ENCODE peak calls at places on chromosomes 11 and 22, in seven cellular contexts. One of them, this sample, is unnamed.

GRCh38 chr11:94968334-94968958 is 4.9 kb downstream of the CWC15 start:
- DNase-seq in BJ: no peak
- DNase-seq in CD8-positive, alpha-beta T cell: no peak
- DNase-seq in hepatocyte: peak; percentile 17
- DNase-seq in stomach: no peak
- DNase-seq in sigmoid colon: no peak
- DNase-seq in GM12865: no peak
- DNase-seq in this sample: no peak

GRCh38 chr11:120521176-120521575 is 9.6 kb downstream of the GRIK4 start:
- DNase-seq in BJ: no peak
- DNase-seq in CD8-positive, alpha-beta T cell: no peak
- DNase-seq in hepatocyte: no peak
- DNase-seq in stomach: no peak
- DNase-seq in sigmoid colon: peak; percentile 6
- DNase-seq in GM12865: no peak
- DNase-seq in this sample: no peak

GRCh38 chr22:45589556-45589955 is 82.1 kb upstream of the ATXN10 start:
- DNase-seq in BJ: no peak
- DNase-seq in CD8-positive, alpha-beta T cell: no peak
- DNase-seq in hepatocyte: no peak
- DNase-seq in stomach: no peak
- DNase-seq in sigmoid colon: no peak
- DNase-seq in GM12865: no peak
- DNase-seq in this sample: no peak

GRCh38 chr22:42562684-42563083 is 8.9 kb downstream of the SERHL2 start:
- DNase-seq in BJ: no peak
- DNase-seq in CD8-positive, alpha-beta T cell: no peak
- DNase-seq in hepatocyte: no peak
- DNase-seq in stomach: no peak
- DNase-seq in sigmoid colon: no peak
- DNase-seq in GM12865: no peak
- DNase-seq in this sample: no peak

GRCh38 chr22:46473021-46473779 is 64.2 kb downstream of the CELSR1 start:
- DNase-seq in BJ: no peak
- DNase-seq in CD8-positive, alpha-beta T cell: no peak
- DNase-seq in hepatocyte: peak; percentile 4
- DNase-seq in stomach: no peak
- DNase-seq in sigmoid colon: no peak
- DNase-seq in GM12865: no peak
- DNase-seq in this sample: no peak

GRCh38 chr22:46053563-46054090 is 76.7 kb upstream of the WNT7B start:
- DNase-seq in BJ: no peak
- DNase-seq in CD8-positive, alpha-beta T cell: peak; percentile 61
- DNase-seq in hepatocyte: no peak
- DNase-seq in stomach: peak; percentile 84
- DNase-seq in sigmoid colon: peak; percentile 93
- DNase-seq in GM12865: peak; percentile 30
- DNase-seq in this sample: no peak

GRCh38 chr11:73570415-73571114 is 27.3 kb downstream of the FAM168A start:
- DNase-seq in BJ: no peak
- DNase-seq in CD8-positive, alpha-beta T cell: no peak
- DNase-seq in hepatocyte: no peak
- DNase-seq in stomach: no peak
- DNase-seq in sigmoid colon: no peak
- DNase-seq in GM12865: no peak
- DNase-seq in this sample: no peak

GRCh38 chr11:69127091-69127850 is 28.5 kb upstream of the SMIM38 start:
- DNase-seq in BJ: no peak
- DNase-seq in CD8-positive, alpha-beta T cell: no peak
- DNase-seq in hepatocyte: no peak
- DNase-seq in stomach: peak; percentile 79
- DNase-seq in sigmoid colon: no peak
- DNase-seq in GM12865: no peak
- DNase-seq in this sample: no peak

GRCh38 chr11:117807482-117808272 is 10.7 kb upstream of the DSCAML1 start:
- DNase-seq in BJ: no peak
- DNase-seq in CD8-positive, alpha-beta T cell: peak; percentile 68
- DNase-seq in hepatocyte: peak; percentile 89
- DNase-seq in stomach: peak; percentile 85
- DNase-seq in sigmoid colon: peak; percentile 88
- DNase-seq in GM12865: peak; percentile 72
- DNase-seq in this sample: no peak

GRCh38 chr11:117808768-117809167 is 11.8 kb upstream of the DSCAML1 start:
- DNase-seq in BJ: no peak
- DNase-seq in CD8-positive, alpha-beta T cell: no peak
- DNase-seq in hepatocyte: no peak
- DNase-seq in stomach: no peak
- DNase-seq in sigmoid colon: no peak
- DNase-seq in GM12865: no peak
- DNase-seq in this sample: no peak

GRCh38 chr11:117805048-117805447 is 8.0 kb upstream of the DSCAML1 start:
- DNase-seq in BJ: no peak
- DNase-seq in CD8-positive, alpha-beta T cell: no peak
- DNase-seq in hepatocyte: no peak
- DNase-seq in stomach: no peak
- DNase-seq in sigmoid colon: no peak
- DNase-seq in GM12865: no peak
- DNase-seq in this sample: no peak

GRCh38 chr11:117806906-117807305 is 9.9 kb upstream of the DSCAML1 start:
- DNase-seq in BJ: no peak
- DNase-seq in CD8-positive, alpha-beta T cell: no peak
- DNase-seq in hepatocyte: no peak
- DNase-seq in stomach: no peak
- DNase-seq in sigmoid colon: no peak
- DNase-seq in GM12865: no peak
- DNase-seq in this sample: no peak

GRCh38 chr11:117809236-117810055 is 12.4 kb upstream of the DSCAML1 start:
- DNase-seq in BJ: no peak
- DNase-seq in CD8-positive, alpha-beta T cell: no peak
- DNase-seq in hepatocyte: peak; percentile 91
- DNase-seq in stomach: peak; percentile 60
- DNase-seq in sigmoid colon: peak; percentile 88
- DNase-seq in GM12865: peak; percentile 27
- DNase-seq in this sample: no peak
- TF ChIP-seq CTCF in BJ: peak; percentile 48
- TF ChIP-seq CTCF in CD8-positive, alpha-beta T cell: no peak
- TF ChIP-seq CTCF in hepatocyte: peak; percentile 72
- TF ChIP-seq CTCF in stomach: peak; percentile 30
- TF ChIP-seq CTCF in sigmoid colon: peak; percentile 27
- TF ChIP-seq CTCF in GM12865: peak; percentile 15
- TF ChIP-seq CTCF in this sample: peak; percentile 95

GRCh38 chr11:107651672-107652071 is 60.2 kb downstream of the SLN start:
- DNase-seq in BJ: no peak
- DNase-seq in CD8-positive, alpha-beta T cell: no peak
- DNase-seq in hepatocyte: no peak
- DNase-seq in stomach: no peak
- DNase-seq in sigmoid colon: no peak
- DNase-seq in GM12865: no peak
- DNase-seq in this sample: no peak
- H3K4me3 ChIP-seq in BJ: no peak overlapping the region
- H3K4me3 ChIP-seq in CD8-positive, alpha-beta T cell: no peak overlapping the region
- H3K4me3 ChIP-seq in hepatocyte: no peak overlapping the region
- H3K4me3 ChIP-seq in stomach: no peak overlapping the region
- H3K4me3 ChIP-seq in sigmoid colon: no peak overlapping the region
- H3K4me3 ChIP-seq in GM12865: no peak overlapping the region
- H3K4me3 ChIP-seq in this sample: no peak overlapping the region

GRCh38 chr22:32949719-32950118 is 108.5 kb downstream of the SYN3 start:
- DNase-seq in BJ: no peak
- DNase-seq in CD8-positive, alpha-beta T cell: no peak
- DNase-seq in hepatocyte: peak; percentile 34
- DNase-seq in stomach: no peak
- DNase-seq in sigmoid colon: no peak
- DNase-seq in GM12865: no peak
- DNase-seq in this sample: no peak

GRCh38 chr22:32950366-32950765 is 107.8 kb downstream of the SYN3 start:
- DNase-seq in BJ: no peak
- DNase-seq in CD8-positive, alpha-beta T cell: no peak
- DNase-seq in hepatocyte: no peak
- DNase-seq in stomach: no peak
- DNase-seq in sigmoid colon: no peak
- DNase-seq in GM12865: no peak
- DNase-seq in this sample: no peak

GRCh38 chr22:32947581-32947980 is 110.6 kb downstream of the SYN3 start:
- DNase-seq in BJ: no peak
- DNase-seq in CD8-positive, alpha-beta T cell: no peak
- DNase-seq in hepatocyte: no peak
- DNase-seq in stomach: no peak
- DNase-seq in sigmoid colon: no peak
- DNase-seq in GM12865: no peak
- DNase-seq in this sample: no peak

GRCh38 chr22:32951807-32952153 is 106.4 kb downstream of the SYN3 start:
- DNase-seq in BJ: no peak
- DNase-seq in CD8-positive, alpha-beta T cell: no peak
- DNase-seq in hepatocyte: no peak
- DNase-seq in stomach: no peak
- DNase-seq in sigmoid colon: no peak
- DNase-seq in GM12865: no peak
- DNase-seq in this sample: no peak

GRCh38 chr22:32951081-32951806 is 106.9 kb downstream of the SYN3 start:
- DNase-seq in BJ: no peak
- DNase-seq in CD8-positive, alpha-beta T cell: no peak
- DNase-seq in hepatocyte: no peak
- DNase-seq in stomach: no peak
- DNase-seq in sigmoid colon: no peak
- DNase-seq in GM12865: no peak
- DNase-seq in this sample: no peak
- TF ChIP-seq CTCF in BJ: no peak
- TF ChIP-seq CTCF in CD8-positive, alpha-beta T cell: no peak
- TF ChIP-seq CTCF in hepatocyte: peak; percentile 35
- TF ChIP-seq CTCF in stomach: no peak
- TF ChIP-seq CTCF in sigmoid colon: no peak
- TF ChIP-seq CTCF in GM12865: no peak
- TF ChIP-seq CTCF in this sample: no peak

GRCh38 chr11:77141475-77141874 is 13.4 kb downstream of the MYO7A start:
- DNase-seq in BJ: no peak
- DNase-seq in CD8-positive, alpha-beta T cell: no peak
- DNase-seq in hepatocyte: no peak
- DNase-seq in stomach: no peak
- DNase-seq in sigmoid colon: no peak
- DNase-seq in GM12865: no peak
- DNase-seq in this sample: no peak

GRCh38 chr11:77142091-77142975 is 14.3 kb downstream of the MYO7A start:
- DNase-seq in BJ: no peak
- DNase-seq in CD8-positive, alpha-beta T cell: no peak
- DNase-seq in hepatocyte: no peak
- DNase-seq in stomach: no peak
- DNase-seq in sigmoid colon: no peak
- DNase-seq in GM12865: peak; percentile 24
- DNase-seq in this sample: no peak

GRCh38 chr11:77139201-77139600 is 11.2 kb downstream of the MYO7A start:
- DNase-seq in BJ: no peak
- DNase-seq in CD8-positive, alpha-beta T cell: no peak
- DNase-seq in hepatocyte: no peak
- DNase-seq in stomach: no peak
- DNase-seq in sigmoid colon: no peak
- DNase-seq in GM12865: no peak
- DNase-seq in this sample: no peak

GRCh38 chr11:77141034-77141433 is 13.0 kb downstream of the MYO7A start:
- DNase-seq in BJ: no peak
- DNase-seq in CD8-positive, alpha-beta T cell: no peak
- DNase-seq in hepatocyte: peak; percentile 63
- DNase-seq in stomach: no peak
- DNase-seq in sigmoid colon: no peak
- DNase-seq in GM12865: no peak
- DNase-seq in this sample: peak; percentile 89

GRCh38 chr11:77140231-77140959 is 12.3 kb downstream of the MYO7A start:
- DNase-seq in BJ: no peak
- DNase-seq in CD8-positive, alpha-beta T cell: no peak
- DNase-seq in hepatocyte: no peak
- DNase-seq in stomach: no peak
- DNase-seq in sigmoid colon: no peak
- DNase-seq in GM12865: no peak
- DNase-seq in this sample: peak; percentile 23
- H3K4me3 ChIP-seq in BJ: no peak overlapping the region
- H3K4me3 ChIP-seq in CD8-positive, alpha-beta T cell: no peak overlapping the region
- H3K4me3 ChIP-seq in hepatocyte: no peak overlapping the region
- H3K4me3 ChIP-seq in stomach: no peak overlapping the region
- H3K4me3 ChIP-seq in sigmoid colon: no peak overlapping the region
- H3K4me3 ChIP-seq in GM12865: no peak overlapping the region
- H3K4me3 ChIP-seq in this sample: no peak overlapping the region

This sample was measured in LNCaP clone FGC.